ENCODE peak calls at places on chromosomes 11 and 22, in five cellular contexts. L is K562, E is upper lobe of left lung, W is HepG2, F is GM12878. Y is an unnamed sample.

GRCh38 chr22:50676211-50676636 is 3.6 kb downstream of the SHANK3 start:
- ATAC-seq in L (no peak), E (no peak), W (no peak), F (no peak), Y (no peak)

GRCh38 chr22:20380486-20380885 is 13.5 kb upstream of the ZNF74 start:
- ATAC-seq in L (peak; percentile 20), E (no peak), W (no peak), F (no peak), Y (no peak)

GRCh38 chr22:29478326-29479276 is 1.4 kb upstream of the NEFH start:
- ATAC-seq in L (peak; percentile 69), E (peak; percentile 11), W (peak; percentile 28), F (peak; percentile 29), Y (no peak)

GRCh38 chr11:122093731-122094130 is 22.3 kb downstream of the BLID start:
- ATAC-seq in L (no peak), E (peak; percentile 58), W (no peak), F (no peak), Y (no peak)

GRCh38 chr11:9717040-9717357 is 53.1 kb downstream of the SWAP70 start:
- ATAC-seq in L (no peak), E (no peak), W (no peak), F (no peak), Y (no peak)

GRCh38 chr11:122197055-122197987 is 81.3 kb upstream of the BLID start:
- ATAC-seq in L (no peak), E (peak; percentile 89), W (no peak), F (no peak), Y (peak; percentile 71)

GRCh38 chr11:120746395-120746794 is 234.8 kb downstream of the GRIK4 start:
- ATAC-seq in L (no peak), E (no peak), W (no peak), F (no peak), Y (no peak)

GRCh38 chr11:56659755-56660154 is 3.7 kb upstream of the OR5AR1 start:
- ATAC-seq in L (no peak), E (no peak), W (no peak), F (no peak), Y (no peak)

GRCh38 chr11:9180784-9181183 is 84.4 kb downstream of the DENND5A start:
- ATAC-seq in L (no peak), E (no peak), W (no peak), F (no peak), Y (no peak)

GRCh38 chr11:3969613-3970012 is 114.1 kb downstream of the STIM1 start:
- ATAC-seq in L (no peak), E (no peak), W (no peak), F (no peak), Y (peak; percentile 8)

GRCh38 chr11:78350646-78351165 is 66.9 kb downstream of the GAB2 start:
- ATAC-seq in L (peak; percentile 9), E (peak; percentile 82), W (no peak), F (peak; percentile 43), Y (peak; percentile 57)

GRCh38 chr11:47377571-47378010 is 756 bp downstream of the SPI1 start:
- ATAC-seq in L (peak; percentile 68), E (peak; percentile 28), W (peak; percentile 20), F (peak; percentile 50), Y (no peak)

GRCh38 chr11:34036456-34036855 is 15.1 kb upstream of the CAPRIN1 start:
- ATAC-seq in L (no peak), E (no peak), W (peak; percentile 48), F (no peak), Y (no peak)

GRCh38 chr11:10932976-10933375 is 75.1 kb upstream of the ZBED5 start:
- ATAC-seq in L (no peak), E (no peak), W (no peak), F (no peak), Y (no peak)

GRCh38 chr11:134196756-134197155 is 27.0 kb downstream of the NCAPD3 start:
- ATAC-seq in L (peak; percentile 60), E (no peak), W (no peak), F (no peak), Y (no peak)

GRCh38 chr11:117426297-117426685 is 98.6 kb downstream of the CEP164 start:
- ATAC-seq in L (peak; percentile 87), E (peak; percentile 71), W (peak; percentile 80), F (peak; percentile 83), Y (peak; percentile 69)

GRCh38 chr22:40261783-40262182 is 84.1 kb downstream of the TNRC6B start:
- ATAC-seq in L (no peak), E (no peak), W (no peak), F (no peak), Y (no peak)

GRCh38 chr11:12719221-12719620 is 45.0 kb downstream of the TEAD1 start:
- ATAC-seq in L (no peak), E (no peak), W (no peak), F (no peak), Y (no peak)

GRCh38 chr22:45480717-45481116 is 22.0 kb upstream of the FBLN1 start:
- ATAC-seq in L (no peak), E (no peak), W (no peak), F (no peak), Y (no peak)

GRCh38 chr11:108199446-108200321 is 22.8 kb downstream of the NPAT start:
- ATAC-seq in L (peak; percentile 85), E (peak; percentile 52), W (no peak), F (peak; percentile 86), Y (no peak)

GRCh38 chr11:68371176-68372041 is 59.0 kb downstream of the LRP5 start:
- ATAC-seq in L (no peak), E (no peak), W (no peak), F (peak; percentile 71), Y (no peak)

GRCh38 chr11:36014906-36015305 is 71.0 kb downstream of the LDLRAD3 start:
- ATAC-seq in L (no peak), E (no peak), W (no peak), F (no peak), Y (no peak)

GRCh38 chr11:67056640-67057409 is at the start of gene RHOD:
- ATAC-seq in L (no peak), E (peak; percentile 84), W (peak; percentile 70), F (peak; percentile 51), Y (peak; percentile 91)

GRCh38 chr11:28169816-28170215 is 61.6 kb downstream of the METTL15 start:
- ATAC-seq in L (peak; percentile 70), E (no peak), W (no peak), F (peak; percentile 27), Y (no peak)

GRCh38 chr11:88414981-88415391 is 77.5 kb upstream of the CTSC start:
- ATAC-seq in L (peak; percentile 73), E (peak; percentile 24), W (no peak), F (no peak), Y (no peak)

GRCh38 chr11:129286813-129287212 is 88.8 kb upstream of the BARX2 start:
- ATAC-seq in L (no peak), E (no peak), W (peak; percentile 39), F (no peak), Y (no peak)

GRCh38 chr11:123628936-123629683 is 25.3 kb downstream of the SCN3B start:
- ATAC-seq in L (no peak), E (peak; percentile 16), W (no peak), F (no peak), Y (peak; percentile 55)
- TF ChIP-seq EP300 in L (no peak), E (no peak), W (no peak), F (no peak), Y (no peak)

GRCh38 chr11:70517996-70518907 is 119.9 kb downstream of the CTTN start:
- ATAC-seq in L (peak; percentile 33), E (no peak), W (no peak), F (no peak), Y (no peak)
- H3K4me3 ChIP-seq in L (no peak overlapping the region), E (no peak overlapping the region), W (no peak overlapping the region), F (no peak overlapping the region), Y (no peak overlapping the region)

DNA sequence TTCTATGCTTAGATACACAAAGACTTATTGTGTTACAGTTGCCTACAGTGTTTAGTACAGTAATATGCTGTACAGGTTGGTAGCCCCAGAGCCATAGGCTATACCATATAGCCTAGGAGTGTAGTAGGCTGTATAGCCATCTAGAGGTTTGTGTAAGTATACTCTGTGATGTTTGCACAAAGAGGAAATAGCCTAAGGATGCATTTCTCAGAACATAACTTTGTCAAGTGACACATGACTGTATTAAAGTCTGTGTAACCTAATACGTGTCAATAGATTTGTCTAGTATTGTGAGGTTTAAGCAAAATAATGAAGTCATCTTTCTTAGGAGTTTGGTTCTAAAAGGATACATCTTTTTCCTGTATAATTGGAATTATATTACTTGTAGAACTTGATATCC is 5.5 kb downstream of the ZC3H12C start:
- ATAC-seq in L (peak; percentile 84), E (no peak), W (peak; percentile 77), F (peak; percentile 78), Y (no peak)
- TF ChIP-seq POLR2AphosphoS5 in L (no peak), E (no peak), W (no peak), F (no peak), Y (no peak)

DNA sequence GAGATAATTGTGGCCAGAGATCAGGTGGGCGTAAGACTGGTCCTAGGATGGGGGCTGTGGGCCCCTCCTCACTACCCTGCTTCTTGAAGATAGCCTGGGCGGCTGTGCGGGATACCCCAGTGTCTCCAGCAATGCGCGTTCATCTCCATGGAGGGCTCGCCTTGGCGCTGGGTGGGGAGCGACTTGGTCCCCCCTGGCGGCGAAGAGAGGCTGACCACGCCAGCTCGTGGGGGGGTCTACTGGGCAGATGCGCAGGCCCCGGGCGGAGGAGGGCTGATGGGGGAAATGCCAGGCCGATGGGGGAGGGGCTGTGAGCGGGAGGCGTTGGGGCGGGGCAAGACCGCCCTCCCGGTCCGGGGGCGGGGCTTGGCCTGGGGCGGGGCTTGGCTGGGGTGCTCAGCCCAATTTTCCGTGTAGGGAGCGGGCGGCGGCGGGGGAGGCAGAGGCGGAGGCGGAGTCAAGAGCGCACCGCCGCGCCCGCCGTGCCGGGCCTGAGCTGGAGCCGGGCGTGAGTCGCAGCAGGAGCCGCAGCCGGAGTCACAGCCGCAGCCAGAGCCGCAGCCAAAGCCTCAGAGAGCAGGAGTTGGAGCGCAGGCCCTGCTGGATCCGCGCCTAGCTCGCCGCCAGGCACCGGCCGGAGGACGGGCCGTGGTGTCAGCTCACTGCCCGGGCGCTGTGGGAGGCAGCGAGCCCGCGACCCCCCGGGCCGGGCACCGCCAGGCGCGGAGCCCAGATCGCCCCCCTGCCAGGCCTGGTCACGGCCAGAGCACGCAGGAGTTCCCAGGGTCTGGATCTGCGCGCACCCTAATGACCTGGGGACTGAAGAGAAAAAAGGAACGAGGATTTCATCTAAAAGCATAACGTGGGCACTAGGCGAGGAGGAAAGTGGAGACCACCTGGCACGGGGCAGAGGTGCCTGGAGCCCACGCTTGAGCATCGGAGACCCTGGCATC is at the start of gene SLC35E4:
- ATAC-seq in L (peak; percentile 94), E (peak; percentile 96), W (peak; percentile 79), F (peak; percentile 83), Y (peak; percentile 94)
- TF ChIP-seq EP300 in L (no peak), E (no peak), W (no peak), F (no peak), Y (no peak)

DNA sequence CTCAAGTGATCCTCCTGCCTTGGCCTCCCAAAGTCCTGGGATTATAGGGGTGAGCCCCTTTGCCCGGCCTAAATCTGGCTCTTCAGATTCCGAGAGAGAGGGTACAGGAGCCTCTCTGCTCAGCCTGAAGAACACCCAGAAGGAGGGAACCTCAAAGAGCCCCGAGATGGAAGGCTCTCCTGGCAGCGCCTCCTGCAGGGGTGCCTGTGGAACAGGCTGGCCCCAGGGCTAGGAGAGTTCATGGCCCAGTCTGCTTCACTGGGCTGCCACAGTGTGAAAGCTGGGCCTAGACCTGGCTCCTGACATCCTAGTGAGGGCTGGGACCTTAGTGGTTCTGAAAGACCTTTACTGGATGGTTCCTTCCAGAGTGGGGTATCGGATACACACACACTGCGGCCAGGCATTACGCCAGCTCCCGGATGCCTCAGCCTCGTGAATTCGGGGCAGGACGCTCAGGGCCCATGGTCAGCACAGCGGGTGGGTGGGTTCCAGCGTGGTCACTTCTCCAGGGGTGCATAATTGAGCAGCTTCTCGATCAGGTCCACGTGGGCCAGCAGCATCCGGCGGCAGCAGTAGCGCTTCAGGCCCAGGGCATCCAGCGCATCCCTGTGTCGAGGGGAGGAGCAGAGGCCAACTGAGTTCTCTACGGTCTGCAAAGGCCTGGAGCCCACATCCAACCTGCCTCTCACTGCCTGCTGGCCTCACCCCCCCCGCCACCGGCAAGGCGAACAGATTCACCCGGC is 2.3 kb downstream of the POLR2L start:
- ATAC-seq in L (peak; percentile 45), E (no peak), W (no peak), F (no peak), Y (no peak)
- H3K4me3 ChIP-seq in L (peak overlapping the region; percentile 98), E (peak overlapping the region; percentile 63), W (peak overlapping the region; percentile 98), F (no peak overlapping the region), Y (no peak overlapping the region)

Y was measured in gastroesophageal sphincter.